ENCODE peak calls at places on chromosomes 7 and 10, in four cellular contexts. Z, Q, P and D are unnamed samples.

GRCh38 chr10:99522511-99523250 is 10.1 kb upstream of the NKX2-3 start:
- DNase-seq in Q (no peak), Z (no peak), P (no peak), D (no peak)

GRCh38 chr10:6321880-6322279 is 119.1 kb downstream of the PFKFB3 start:
- DNase-seq in Z (no peak), Q (peak), P (no peak), D (no peak)

GRCh38 chr10:78448470-78448869 is 414.8 kb downstream of the RPS24 start:
- DNase-seq in Q (no peak), Z (no peak), P (no peak), D (no peak)

GRCh38 chr7:106588576-106589494 is 72.1 kb downstream of the CCDC71L start:
- DNase-seq in Q (no peak), P (no peak), Z (no peak), D (no peak)

GRCh38 chr10:94991243-94991888 is 52.9 kb downstream of the CYP2C9 start:
- DNase-seq in P (no peak), Z (no peak), Q (peak), D (no peak)

GRCh38 chr10:74179124-74179710 is 28.2 kb downstream of the ADK start:
- DNase-seq in Z (no peak), Q (peak), P (no peak), D (no peak)

GRCh38 chr7:140322759-140323158 is 75.6 kb downstream of the SLC37A3 start:
- DNase-seq in P (no peak), Z (no peak), Q (no peak), D (no peak)

GRCh38 chr7:79453558-79454324 is at the start of gene MAGI2:
- DNase-seq in P (no peak), Z (no peak), Q (no peak), D (no peak)

GRCh38 chr7:118202056-118202455 is 18.1 kb downstream of the LSM8 start:
- DNase-seq in Z (no peak), Q (no peak), P (no peak), D (no peak)

GRCh38 chr10:23694921-23695824 is 256.3 kb downstream of the OTUD1 start:
- DNase-seq in Z (no peak), P (no peak), Q (no peak), D (no peak)

GRCh38 chr10:70780772-70781171 is 4.4 kb downstream of the TBATA start:
- DNase-seq in Q (no peak), P (no peak), Z (no peak), D (no peak)

GRCh38 chr7:102305414-102306268 is 19.0 kb downstream of the SH2B2 start:
- DNase-seq in P (no peak), Q (no peak), Z (peak), D (peak)

GRCh38 chr7:142714375-142714774 is 34.9 kb upstream of the PRSS1 start:
- DNase-seq in P (no peak), Z (no peak), Q (no peak), D (no peak)

GRCh38 chr10:86077271-86077670 is 289.3 kb downstream of the GRID1 start:
- DNase-seq in Q (no peak), Z (no peak), P (no peak), D (no peak)

GRCh38 chr7:148473694-148474222 is 116.8 kb upstream of the C7orf33 start:
- DNase-seq in Q (no peak), Z (no peak), P (no peak), D (no peak)

GRCh38 chr10:86820509-86820908 is 64.1 kb downstream of the BMPR1A start:
- DNase-seq in Q (no peak), Z (no peak), P (no peak), D (no peak)

GRCh38 chr10:97081621-97082235 is 104.0 kb downstream of the SLIT1 start:
- DNase-seq in Q (peak), Z (peak), P (peak), D (peak)

GRCh38 chr10:99880071-99880835 is 97.8 kb downstream of the ABCC2 start:
- DNase-seq in Q (no peak), P (no peak), Z (no peak), D (no peak)

GRCh38 chr10:31133628-31134302 is 102.1 kb upstream of the ZNF438 start:
- DNase-seq in P (peak), Q (no peak), Z (peak), D (peak)

GRCh38 chr7:920351-921070 is 34.0 kb downstream of the ADAP1 start:
- DNase-seq in Q (peak), Z (no peak), P (no peak), D (no peak)

GRCh38 chr7:94022550-94022949 is 18.4 kb upstream of the BET1 start:
- DNase-seq in Q (no peak), Z (no peak), P (no peak), D (no peak)

GRCh38 chr7:74193913-74194312 is 15.9 kb upstream of the LAT2 start:
- DNase-seq in P (no peak), Q (no peak), Z (no peak), D (no peak)

GRCh38 chr10:102065561-102066420 is 642 bp downstream of the HPS6 start:
- DNase-seq in Q (no peak), P (peak), Z (no peak), D (no peak)

GRCh38 chr10:74641659-74642058 is 184.7 kb upstream of the KAT6B start:
- DNase-seq in Z (no peak), P (no peak), Q (no peak), D (no peak)

GRCh38 chr7:105261689-105262088 is 127.0 kb downstream of the SRPK2 start:
- DNase-seq in Z (no peak), Q (peak), P (no peak), D (no peak)

GRCh38 chr7:2953099-2953498 is 90.6 kb downstream of the CARD11 start:
- DNase-seq in P (no peak), Z (no peak), Q (no peak), D (no peak)

GRCh38 chr10:97434055-97434454 is 8.1 kb downstream of the PGAM1 start:
- DNase-seq in P (no peak), Q (no peak), Z (no peak), D (no peak)

GRCh38 chr7:55485501-55486171 is 86.7 kb downstream of the VOPP1 start:
- DNase-seq in P (no peak), Z (no peak), Q (no peak), D (no peak)

GRCh38 chr7:101410743-101411476 is 48.2 kb downstream of the COL26A1 start:
- DNase-seq in Q (peak), Z (no peak), P (peak), D (peak)

GRCh38 chr10:43384252-43385221 is 13.1 kb downstream of the FXYD4 start:
- DNase-seq in P (no peak), Z (no peak), Q (peak), D (no peak)

DNA sequence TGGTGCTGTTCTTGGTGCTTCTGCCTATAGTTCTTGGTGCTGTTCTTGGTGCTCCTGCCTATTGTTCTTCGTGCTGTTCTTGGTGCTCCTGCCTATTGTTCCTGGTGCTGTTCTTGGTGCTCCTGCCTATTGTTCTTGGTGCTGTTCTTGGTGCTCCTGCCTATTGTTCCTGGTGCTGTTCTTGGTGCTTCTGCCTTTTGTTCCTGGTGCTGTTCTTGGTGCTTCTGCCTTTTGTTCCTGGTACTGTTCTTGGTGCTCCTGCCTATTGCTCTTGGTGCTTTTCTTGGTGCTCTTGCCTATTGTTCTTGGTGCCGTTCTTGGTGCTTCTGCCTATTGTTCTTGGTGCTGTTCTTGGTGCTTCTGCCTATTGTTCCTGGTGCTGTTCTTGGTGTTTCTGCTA is 71.1 kb downstream of the PTPRN2 start:
- DNase-seq in Z (no peak), P (no peak), Q (no peak), D (no peak)
- TF ChIP-seq CTCF in Z (no peak), P (no peak), Q (no peak), D (no peak)

GRCh38 chr7:149598721-149599308 is 101.2 kb upstream of the ZNF746 start:
- DNase-seq in Q (peak), P (no peak), Z (no peak), D (peak)
- TF ChIP-seq CTCF in Q (peak), P (peak), Z (peak), D (no peak)

GRCh38 chr10:25696013-25696708 is 237.9 kb upstream of the MYO3A start:
- DNase-seq in P (no peak), Q (no peak), Z (no peak), D (no peak)
- TF ChIP-seq CTCF in P (no peak), Q (no peak), Z (no peak), D (no peak)

GRCh38 chr10:80168679-80169380 is 36.3 kb downstream of the PLAC9 start:
- DNase-seq in P (peak), Q (peak), Z (no peak), D (peak)
- TF ChIP-seq CTCF in P (peak), Q (peak), Z (peak), D (peak)

DNA sequence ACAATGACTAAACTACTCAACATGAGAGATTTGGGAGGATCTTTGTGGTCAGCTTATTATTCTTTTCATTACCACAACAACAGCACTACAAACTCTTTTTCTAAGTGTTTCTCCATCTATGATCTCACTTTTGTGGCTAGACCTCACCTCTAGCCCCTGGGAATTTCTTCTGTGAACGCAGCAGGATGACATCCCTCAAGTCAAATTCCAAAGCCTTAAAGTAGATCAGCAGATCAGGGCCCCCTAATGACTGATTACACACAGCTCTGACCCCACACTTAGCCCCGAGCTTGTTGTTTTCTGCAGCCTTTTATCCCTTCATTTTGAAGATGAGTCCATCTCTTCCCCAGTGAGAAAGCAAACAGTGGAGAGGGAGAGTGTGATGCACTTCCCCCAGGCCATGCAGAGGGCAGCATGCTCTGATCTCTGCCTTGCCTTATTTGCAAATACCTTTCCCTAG is 27.3 kb downstream of the TFAM start:
- DNase-seq in Z (no peak), Q (peak), P (no peak), D (no peak)
- TF ChIP-seq CTCF in Z (no peak), Q (peak), P (no peak), D (no peak)

GRCh38 chr7:27098493-27099223 is 2.9 kb upstream of the HOXA1 start:
- DNase-seq in Z (no peak), Q (peak), P (peak), D (no peak)
- TF ChIP-seq CTCF in Z (no peak), Q (no peak), P (no peak), D (no peak)

GRCh38 chr7:8442295-8442813 is 8.9 kb downstream of the NXPH1 start:
- DNase-seq in Q (no peak), Z (no peak), P (no peak), D (no peak)
- TF ChIP-seq CTCF in Q (no peak), Z (no peak), P (no peak), D (no peak)

GRCh38 chr10:105797234-105797890 is 1156.3 kb downstream of the SORCS3 start:
- DNase-seq in P (peak), Q (peak), Z (no peak), D (peak)
- TF ChIP-seq CTCF in P (no peak), Q (peak), Z (peak), D (peak)

GRCh38 chr7:123876557-123877256 is 31.7 kb downstream of the HYAL4 start:
- DNase-seq in P (no peak), Q (no peak), Z (no peak), D (no peak)

GRCh38 chr7:123872908-123873307 is 27.9 kb downstream of the HYAL4 start:
- DNase-seq in Z (no peak), Q (no peak), P (no peak), D (no peak)

GRCh38 chr7:123867220-123867619 is 22.3 kb downstream of the HYAL4 start:
- DNase-seq in Q (no peak), P (no peak), Z (no peak), D (no peak)

DNA sequence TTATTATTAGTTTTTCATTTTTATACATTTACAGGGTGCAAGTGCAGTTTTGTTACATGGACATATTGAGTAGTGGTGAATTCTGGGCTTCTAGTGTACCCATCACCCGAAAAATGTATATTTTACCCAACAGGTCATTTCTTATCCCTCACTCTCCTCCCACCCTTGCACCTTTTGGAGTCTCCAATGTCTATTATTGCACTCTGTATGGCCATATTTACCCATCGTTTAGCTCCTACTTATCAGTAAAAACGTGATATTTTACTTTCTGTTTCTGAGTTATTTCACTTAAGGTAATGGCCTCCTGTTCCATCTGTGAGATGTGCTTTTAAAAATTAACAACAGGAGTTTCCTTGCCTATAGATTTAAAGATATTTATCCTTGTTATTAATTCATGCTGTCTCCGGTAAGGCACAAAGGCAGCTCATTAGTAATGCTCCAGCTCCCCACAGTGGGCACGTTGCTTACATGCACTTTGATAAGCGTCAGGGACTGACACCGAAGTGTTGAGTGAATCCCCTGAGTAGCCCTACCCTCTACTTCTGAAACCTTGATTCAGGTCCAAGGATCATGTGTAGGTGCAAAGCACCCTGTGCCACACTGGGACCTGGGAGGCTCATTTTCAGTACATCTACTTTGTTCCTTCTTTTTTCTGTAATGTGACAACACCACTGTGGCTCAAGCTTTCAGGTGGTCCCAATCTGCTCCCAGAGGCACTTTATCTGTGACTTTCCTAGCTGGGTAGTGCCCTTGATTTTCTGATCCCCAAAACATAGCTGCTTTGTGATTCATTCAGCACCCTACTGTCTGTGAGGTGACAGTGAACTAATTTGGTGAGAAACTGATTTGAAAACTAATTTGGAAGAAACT is 27.3 kb downstream of the HYAL4 start:
- DNase-seq in P (no peak), Z (peak), Q (peak), D (peak)
- TF ChIP-seq CTCF in P (peak), Z (peak), Q (peak), D (peak)